ENCODE peak calls at places on chromosomes 1 and 21, in ten cellular contexts. K is body of pancreas, X is adrenal gland, A is SK-N-SH, O is heart left ventricle, B is ovary, Y is upper lobe of right lung, E is tibial artery, W is fibroblast of lung, Q is A549. T is an unnamed sample.

GRCh38 chr1:108639899-108640560 is 20.9 kb downstream of the HENMT1 start:
- DNase-seq in K (no peak), X (no peak), A (no peak), O (no peak), B (no peak), Y (no peak), E (no peak), W (no peak), Q (no peak), T (no peak)

GRCh38 chr1:75954594-75954993 is 22.4 kb upstream of the ASB17 start:
- DNase-seq in K (no peak), X (no peak), A (no peak), O (no peak), B (no peak), Y (no peak), E (no peak), W (peak; percentile 18), Q (peak; percentile 5), T (no peak)

GRCh38 chr1:163290025-163290610 is 31.6 kb upstream of the NUF2 start:
- DNase-seq in K (no peak), X (peak; percentile 72), A (no peak), O (no peak), B (no peak), Y (no peak), E (no peak), W (peak; percentile 86), Q (no peak), T (no peak)

GRCh38 chr1:10495475-10495817 is 20.7 kb downstream of the PEX14 start:
- DNase-seq in K (no peak), X (no peak), A (no peak), O (no peak), B (no peak), Y (no peak), E (no peak), W (no peak), Q (no peak), T (no peak)

GRCh38 chr1:160797861-160798273 is 1.9 kb downstream of the LY9 start:
- DNase-seq in K (no peak), X (no peak), A (no peak), O (no peak), B (no peak), Y (no peak), E (no peak), W (no peak), Q (no peak), T (no peak)

GRCh38 chr1:35047188-35047858 is 15.6 kb upstream of the ZMYM6 start:
- DNase-seq in K (no peak), X (no peak), A (no peak), O (no peak), B (no peak), Y (no peak), E (no peak), W (peak; percentile 73), Q (no peak), T (no peak)

GRCh38 chr1:175394739-175395138 is 202.2 kb upstream of the KIAA0040 start:
- DNase-seq in K (peak; percentile 94), X (no peak), A (no peak), O (no peak), B (no peak), Y (no peak), E (no peak), W (no peak), Q (no peak), T (no peak)

GRCh38 chr1:152654110-152654509 is 9.1 kb upstream of the LCE2D start:
- DNase-seq in K (peak; percentile 57), X (peak; percentile 37), A (peak; percentile 49), O (no peak), B (no peak), Y (no peak), E (no peak), W (peak; percentile 64), Q (peak; percentile 47), T (peak; percentile 37)

GRCh38 chr1:22848374-22848773 is 124.3 kb downstream of the LACTBL1 start:
- DNase-seq in K (no peak), X (no peak), A (no peak), O (no peak), B (no peak), Y (no peak), E (no peak), W (no peak), Q (no peak), T (no peak)

GRCh38 chr1:85818371-85818770 is 110.1 kb upstream of the ZNHIT6 start:
- DNase-seq in K (peak; percentile 15), X (no peak), A (no peak), O (no peak), B (no peak), Y (no peak), E (no peak), W (peak; percentile 47), Q (no peak), T (no peak)

GRCh38 chr21:36698160-36699025 is 522 bp upstream of the SIM2 start:
- DNase-seq in K (no peak), X (no peak), A (peak; percentile 40), O (no peak), B (no peak), Y (peak; percentile 64), E (no peak), W (no peak), Q (peak; percentile 42), T (no peak)

GRCh38 chr1:100624886-100625430 is 87.0 kb downstream of the GPR88 start:
- DNase-seq in K (no peak), X (no peak), A (no peak), O (no peak), B (no peak), Y (no peak), E (no peak), W (no peak), Q (no peak), T (no peak)

GRCh38 chr1:168032048-168032447 is 95.2 kb upstream of the MPC2 start:
- DNase-seq in K (no peak), X (no peak), A (no peak), O (no peak), B (no peak), Y (no peak), E (no peak), W (no peak), Q (no peak), T (no peak)

GRCh38 chr1:43123031-43123430 is 49.1 kb downstream of the EBNA1BP2 start:
- DNase-seq in K (no peak), X (no peak), A (no peak), O (no peak), B (no peak), Y (no peak), E (no peak), W (no peak), Q (no peak), T (no peak)

GRCh38 chr1:46248122-46248920 is 758 bp downstream of the RAD54L start:
- DNase-seq in K (peak; percentile 34), X (peak; percentile 6), A (peak; percentile 55), O (peak; percentile 35), B (peak; percentile 41), Y (no peak), E (no peak), W (no peak), Q (peak; percentile 37), T (peak; percentile 64)

DNA sequence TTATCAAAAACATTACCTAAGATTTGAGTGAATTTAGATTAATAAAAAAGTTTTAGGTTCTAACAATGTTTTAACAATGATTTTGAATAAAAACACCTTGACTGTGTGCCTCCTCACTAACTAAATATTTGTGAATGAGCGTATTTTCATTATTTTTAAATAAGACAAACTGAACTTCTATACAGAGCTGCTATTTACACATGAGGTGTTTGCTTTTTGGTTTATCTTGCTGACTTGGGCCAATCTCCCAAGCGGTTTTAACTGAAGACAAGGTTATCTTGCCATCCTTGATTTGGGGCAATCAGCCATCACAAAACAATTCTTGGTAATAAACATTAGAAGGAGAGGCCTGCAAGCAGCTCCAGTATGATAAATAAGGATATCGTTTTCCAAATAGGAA is 108.2 kb upstream of the NRIP1 start:
- DNase-seq in K (no peak), X (no peak), A (no peak), O (no peak), B (no peak), Y (no peak), E (no peak), W (no peak), Q (no peak), T (no peak)
- H3K4me3 ChIP-seq in K (no peak overlapping the region), X (no peak overlapping the region), A (no peak overlapping the region), O (no peak overlapping the region), B (no peak overlapping the region), Y (no peak overlapping the region), E (no peak overlapping the region), W (no peak overlapping the region), Q (no peak overlapping the region), T (no peak overlapping the region)

GRCh38 chr1:181111559-181111958 is 23.1 kb downstream of the IER5 start:
- DNase-seq in K (no peak), X (no peak), A (no peak), O (no peak), B (no peak), Y (no peak), E (no peak), W (peak; percentile 51), Q (no peak), T (no peak)
- H3K4me1 ChIP-seq in K (peaks cover 45% of the 10 kb centered on the region), X (peaks cover 17% of the 10 kb centered on the region), A (peaks cover 26% of the 10 kb centered on the region), O (peaks cover 31% of the 10 kb centered on the region), B (no peaks in the 10 kb centered on the region), Y (peaks cover 33% of the 10 kb centered on the region), E (peaks cover 19% of the 10 kb centered on the region), W (peaks cover 35% of the 10 kb centered on the region), Q (peaks cover 95% of the 10 kb centered on the region), T (peaks cover 6% of the 10 kb centered on the region)

GRCh38 chr1:2561898-2562895 is 6.0 kb downstream of the TNFRSF14 start:
- DNase-seq in K (no peak), X (no peak), A (no peak), O (no peak), B (no peak), Y (no peak), E (no peak), W (no peak), Q (no peak), T (no peak)
- TF ChIP-seq CTCF in K (no peak), X (peak; percentile 16), A (peak; percentile 34), O (peak; percentile 14), B (no peak), Y (peak; percentile 46), E (peak; percentile 15), W (peak; percentile 31), Q (no peak), T (peak; percentile 42)

GRCh38 chr21:39220150-39220549 is 36.9 kb upstream of the PSMG1 start:
- DNase-seq in K (no peak), X (no peak), A (no peak), O (no peak), B (no peak), Y (no peak), E (no peak), W (no peak), Q (no peak), T (no peak)

GRCh38 chr21:39217356-39218081 is 34.3 kb upstream of the PSMG1 start:
- DNase-seq in K (no peak), X (no peak), A (no peak), O (no peak), B (no peak), Y (no peak), E (no peak), W (no peak), Q (no peak), T (no peak)

GRCh38 chr21:39218082-39218409 is 34.8 kb upstream of the PSMG1 start:
- DNase-seq in K (no peak), X (no peak), A (no peak), O (no peak), B (no peak), Y (no peak), E (no peak), W (no peak), Q (no peak), T (no peak)

GRCh38 chr21:39215078-39215477 is 31.8 kb upstream of the PSMG1 start:
- DNase-seq in K (no peak), X (no peak), A (no peak), O (no peak), B (no peak), Y (no peak), E (no peak), W (no peak), Q (no peak), T (no peak)

GRCh38 chr21:39216290-39216689 is 33.0 kb upstream of the PSMG1 start:
- DNase-seq in K (no peak), X (no peak), A (no peak), O (no peak), B (no peak), Y (no peak), E (no peak), W (no peak), Q (no peak), T (no peak)
- H3K4me3 ChIP-seq in K (no peak overlapping the region), X (no peak overlapping the region), A (no peak overlapping the region), O (no peak overlapping the region), B (no peak overlapping the region), Y (no peak overlapping the region), E (no peak overlapping the region), W (no peak overlapping the region), Q (no peak overlapping the region), T (no peak overlapping the region)